ENCODE peak calls at places on chromosomes 2 and 18, in five cellular contexts. X is adipocyte; H is activated CD4-positive, alpha-beta T cell treated with anti-CD3 and anti-CD28 coated beads for 1 hour; V is left cardiac atrium; P is SK-MEL-5. O is an unnamed sample.

GRCh38 chr18:5720132-5720531 is 175.2 kb downstream of the TMEM200C start:
- DNase-seq in X (no peak), H (no peak), V (no peak), P (no peak), O (no peak)

GRCh38 chr2:145287686-145288085 is 767.8 kb upstream of the ZEB2 start:
- DNase-seq in X (peak; percentile 17), H (no peak), V (no peak), P (no peak), O (peak; percentile 8)

GRCh38 chr18:76958692-76959341 is 136.5 kb downstream of the ZNF236 start:
- DNase-seq in X (no peak), H (no peak), V (no peak), P (no peak), O (peak; percentile 61)

GRCh38 chr2:164692958-164693357 is 71.7 kb upstream of the GRB14 start:
- DNase-seq in X (no peak), H (no peak), V (no peak), P (no peak), O (no peak)

GRCh38 chr2:24739355-24740025 is 53.7 kb downstream of the PTRHD1 start:
- DNase-seq in X (no peak), H (no peak), V (no peak), P (no peak), O (peak; percentile 42)

GRCh38 chr2:149330127-149331022 is at the start of gene LYPD6:
- DNase-seq in X (peak; percentile 97), H (no peak), V (peak; percentile 77), P (peak; percentile 53), O (peak; percentile 36)

GRCh38 chr2:201538025-201538424 is 86.5 kb downstream of the STRADB start:
- DNase-seq in X (no peak), H (no peak), V (no peak), P (no peak), O (no peak)

GRCh38 chr2:55309441-55309840 is 40.4 kb upstream of the MTIF2 start:
- DNase-seq in X (peak; percentile 62), H (no peak), V (no peak), P (no peak), O (peak; percentile 76)

GRCh38 chr18:68874361-68874760 is 76.5 kb downstream of the CCDC102B start:
- DNase-seq in X (peak; percentile 64), H (no peak), V (no peak), P (no peak), O (peak; percentile 63)

GRCh38 chr2:164597988-164598387 is 23.3 kb downstream of the GRB14 start:
- DNase-seq in X (no peak), H (no peak), V (no peak), P (no peak), O (no peak)

GRCh38 chr18:60246606-60247005 is 126.0 kb downstream of the MC4R start:
- DNase-seq in X (no peak), H (no peak), V (no peak), P (no peak), O (no peak)

GRCh38 chr2:228581731-228582130 is 400.2 kb upstream of the SPHKAP start:
- DNase-seq in X (no peak), H (no peak), V (no peak), P (no peak), O (no peak)

GRCh38 chr2:164644036-164644700 is 22.9 kb upstream of the GRB14 start:
- DNase-seq in X (no peak), H (no peak), V (no peak), P (peak; percentile 72), O (no peak)

GRCh38 chr2:83017366-83018090 is 1441.6 kb downstream of the SUCLG1 start:
- DNase-seq in X (peak; percentile 30), H (no peak), V (no peak), P (no peak), O (peak; percentile 17)

GRCh38 chr2:152825834-152826233 is 107.4 kb downstream of the ARL6IP6 start:
- DNase-seq in X (no peak), H (no peak), V (no peak), P (no peak), O (no peak)

GRCh38 chr2:128754246-128754724 is 435.6 kb upstream of the HS6ST1 start:
- DNase-seq in X (no peak), H (no peak), V (no peak), P (no peak), O (peak; percentile 87)

GRCh38 chr18:37270046-37270665 is 295.4 kb downstream of the CELF4 start:
- DNase-seq in X (peak; percentile 82), H (no peak), V (peak; percentile 58), P (peak; percentile 40), O (peak; percentile 65)

GRCh38 chr2:19256239-19256638 is 102.2 kb downstream of the OSR1 start:
- DNase-seq in X (peak; percentile 78), H (no peak), V (no peak), P (no peak), O (peak; percentile 87)

GRCh38 chr2:176246324-176246723 is 22.9 kb upstream of the MTX2 start:
- DNase-seq in X (no peak), H (no peak), V (no peak), P (peak; percentile 87), O (no peak)

GRCh38 chr2:214489702-214490101 is 78.8 kb downstream of the VWC2L start:
- DNase-seq in X (no peak), H (no peak), V (no peak), P (no peak), O (no peak)

GRCh38 chr18:46917808-46918600 is 602 bp downstream of the KATNAL2 start:
- DNase-seq in X (peak; percentile 62), H (no peak), V (peak; percentile 36), P (peak; percentile 48), O (peak; percentile 53)

GRCh38 chr18:33818145-33818544 is 240.1 kb downstream of the ASXL3 start:
- DNase-seq in X (no peak), H (no peak), V (no peak), P (no peak), O (no peak)

GRCh38 chr18:46429130-46429529 is 227.9 kb downstream of the LOXHD1 start:
- DNase-seq in X (no peak), H (no peak), V (no peak), P (no peak), O (no peak)

O was measured in choroid plexus epithelial cell.